ENCODE peak calls at places on chromosomes 6 and 20, in eight cellular contexts. T is Kasumi-1; Y is stimulated activated CD8-positive, alpha-beta memory T cell treated with anti-CD3 and anti-CD28 coated beads, Interleukin-15, amount 100 ng/mL, for 24 hours; U is foreskin fibroblast; A is stimulated activated CD4-positive, alpha-beta T cell treated with anti-CD3 and anti-CD28 coated beads, Interleukin-1b, Interleukin-23, amount 100 ng/mL, for 1 hour; M is A549; J is testis; G is fibroblast of gingiva. P is an unnamed sample.

GRCh38 chr6:95120984-95121383 is 456.4 kb upstream of the MANEA start:
- DNase-seq in T (no peak), Y (no peak), U (no peak), A (no peak), M (no peak), J (no peak), G (no peak), P (no peak)

GRCh38 chr6:41032830-41033229 is 6.2 kb downstream of the UNC5CL start:
- DNase-seq in T (no peak), Y (no peak), U (no peak), A (no peak), M (no peak), J (no peak), G (no peak), P (no peak)

GRCh38 chr6:37049735-37049989 is 44.2 kb downstream of the FGD2 start:
- DNase-seq in T (no peak), Y (no peak), U (no peak), A (no peak), M (no peak), J (no peak), G (no peak), P (no peak)

GRCh38 chr20:57659131-57659788 is 39.0 kb upstream of the ZBP1 start:
- DNase-seq in T (no peak), Y (no peak), U (no peak), A (no peak), M (no peak), J (peak), G (no peak), P (no peak)

GRCh38 chr6:163338671-163339405 is 75.7 kb upstream of the QKI start:
- DNase-seq in T (no peak), Y (no peak), U (peak), A (no peak), M (no peak), J (no peak), G (no peak), P (no peak)

GRCh38 chr6:32427218-32427617 is 12.5 kb upstream of the HLA-DRA start:
- DNase-seq in T (no peak), Y (no peak), U (no peak), A (no peak), M (no peak), J (no peak), G (no peak), P (no peak)

GRCh38 chr20:62704341-62704948 is 4.2 kb upstream of the NTSR1 start:
- DNase-seq in T (peak), Y (no peak), U (peak), A (no peak), M (peak), J (peak), G (peak), P (peak)

GRCh38 chr20:2101057-2101934 is at the start of gene STK35:
- DNase-seq in T (peak), Y (no peak), U (peak), A (no peak), M (peak), J (peak), G (no peak), P (peak)

GRCh38 chr6:131773284-131773950 is 34.4 kb upstream of the ENPP1 start:
- DNase-seq in T (no peak), Y (no peak), U (no peak), A (no peak), M (no peak), J (no peak), G (peak), P (no peak)

GRCh38 chr6:124303971-124304370 is 500.3 kb downstream of the NKAIN2 start:
- DNase-seq in T (no peak), Y (no peak), U (no peak), A (no peak), M (no peak), J (no peak), G (no peak), P (no peak)

GRCh38 chr20:362271-363254 is 15.7 kb downstream of the NRSN2 start:
- DNase-seq in T (peak), Y (no peak), U (peak), A (no peak), M (peak), J (peak), G (peak), P (peak)

GRCh38 chr20:33475381-33476160 is 14.3 kb upstream of the CBFA2T2 start:
- DNase-seq in T (no peak), Y (no peak), U (no peak), A (no peak), M (no peak), J (no peak), G (no peak), P (no peak)

GRCh38 chr6:52352239-52353008 is 9.5 kb upstream of the PAQR8 start:
- DNase-seq in T (peak), Y (no peak), U (peak), A (no peak), M (peak), J (no peak), G (peak), P (peak)

GRCh38 chr6:85580878-85581267 is 12.8 kb downstream of the SNX14 start:
- DNase-seq in T (no peak), Y (no peak), U (peak), A (no peak), M (peak), J (no peak), G (no peak), P (no peak)

GRCh38 chr20:62052336-62052841 is 13.3 kb downstream of the TAF4 start:
- DNase-seq in T (no peak), Y (no peak), U (no peak), A (no peak), M (no peak), J (peak), G (no peak), P (no peak)

GRCh38 chr6:140441256-140441655 is 1066.8 kb upstream of the CITED2 start:
- DNase-seq in T (peak), Y (no peak), U (peak), A (no peak), M (peak), J (peak), G (peak), P (no peak)

GRCh38 chr6:138017156-138017757 is 90.0 kb downstream of the PERP start:
- DNase-seq in T (no peak), Y (no peak), U (no peak), A (no peak), M (no peak), J (no peak), G (no peak), P (no peak)

GRCh38 chr6:117487831-117488230 is 5.4 kb downstream of the DCBLD1 start:
- DNase-seq in T (no peak), Y (no peak), U (no peak), A (no peak), M (no peak), J (no peak), G (peak), P (no peak)

GRCh38 chr20:32536861-32537656 is 48.1 kb downstream of the NOL4L start:
- DNase-seq in T (no peak), Y (no peak), U (no peak), A (peak), M (no peak), J (peak), G (no peak), P (no peak)

GRCh38 chr6:32182617-32183016 is 1.4 kb downstream of the AGER start:
- DNase-seq in T (no peak), Y (no peak), U (no peak), A (no peak), M (no peak), J (no peak), G (no peak), P (no peak)

GRCh38 chr20:63617876-63618265 is 9.0 kb downstream of the GMEB2 start:
- DNase-seq in T (no peak), Y (no peak), U (no peak), A (no peak), M (no peak), J (no peak), G (no peak), P (no peak)

GRCh38 chr20:23225407-23226060 is 125.1 kb upstream of the NXT1 start:
- DNase-seq in T (peak), Y (no peak), U (peak), A (no peak), M (peak), J (peak), G (peak), P (no peak)

GRCh38 chr6:146864885-146865284 is 266.1 kb downstream of the ADGB start:
- DNase-seq in T (no peak), Y (no peak), U (no peak), A (no peak), M (no peak), J (peak), G (no peak), P (no peak)

GRCh38 chr6:166258854-166259276 is 49.3 kb downstream of the PRR18 start:
- DNase-seq in T (peak), Y (no peak), U (no peak), A (peak), M (no peak), J (peak), G (no peak), P (no peak)

GRCh38 chr6:161349886-161350285 is 76.0 kb upstream of the AGPAT4 start:
- DNase-seq in T (no peak), Y (no peak), U (no peak), A (no peak), M (no peak), J (no peak), G (no peak), P (no peak)

GRCh38 chr6:141017941-141018340 is 1114.8 kb upstream of the GJE1 start:
- DNase-seq in T (no peak), Y (no peak), U (no peak), A (no peak), M (no peak), J (no peak), G (no peak), P (no peak)

GRCh38 chr20:19757487-19757972 is 528 bp upstream of the RIN2 start:
- DNase-seq in T (no peak), Y (no peak), U (peak), A (no peak), M (peak), J (peak), G (peak), P (no peak)